ENCODE peak calls at places on chromosomes 4 and X, in six cellular contexts. B is transverse colon, N is SK-N-SH, D is stomach, Q is ovary, U is tibial nerve. I is an unnamed sample.

GRCh38 chr4:54226399-54227260 is 2.5 kb upstream of the PDGFRA start:
- DNase-seq in B (peak; percentile 50), N (no peak), D (no peak), Q (peak; percentile 69), U (peak; percentile 66), I (no peak)

GRCh38 chr4:86653237-86653865 is 59.2 kb downstream of the PTPN13 start:
- DNase-seq in B (peak; percentile 8), N (peak; percentile 1), D (no peak), Q (no peak), U (no peak), I (no peak)

GRCh38 chr4:177728361-177729152 is 286.3 kb upstream of the AGA start:
- DNase-seq in B (peak; percentile 32), N (no peak), D (no peak), Q (no peak), U (no peak), I (no peak)

GRCh38 chr4:137896221-137896737 is 345.9 kb downstream of the SLC7A11 start:
- DNase-seq in B (no peak), N (no peak), D (no peak), Q (no peak), U (no peak), I (no peak)

GRCh38 chrX:38061335-38061734 is 55.0 kb downstream of the SYTL5 start:
- DNase-seq in B (no peak), N (no peak), D (no peak), Q (no peak), U (no peak), I (no peak)

GRCh38 chr4:98166731-98167041 is 23.4 kb upstream of the STPG2 start:
- DNase-seq in B (no peak), N (no peak), D (no peak), Q (no peak), U (no peak), I (no peak)

GRCh38 chrX:71111851-71112468 is 583 bp upstream of the IL2RG start:
- DNase-seq in B (no peak), N (no peak), D (no peak), Q (no peak), U (no peak), I (no peak)

GRCh38 chr4:141609243-141609642 is 27.1 kb upstream of the IL15 start:
- DNase-seq in B (no peak), N (no peak), D (no peak), Q (no peak), U (no peak), I (no peak)

GRCh38 chrX:20954014-20954413 is 420.2 kb upstream of the CNKSR2 start:
- DNase-seq in B (no peak), N (no peak), D (no peak), Q (no peak), U (no peak), I (no peak)

GRCh38 chr4:128572778-128573241 is 236.7 kb upstream of the JADE1 start:
- DNase-seq in B (no peak), N (no peak), D (no peak), Q (no peak), U (no peak), I (no peak)

GRCh38 chr4:6180841-6181631 is 19.3 kb downstream of the JAKMIP1 start:
- DNase-seq in B (no peak), N (no peak), D (no peak), Q (no peak), U (no peak), I (no peak)

GRCh38 chr4:161762796-161763195 is 401.0 kb downstream of the FSTL5 start:
- DNase-seq in B (no peak), N (no peak), D (no peak), Q (no peak), U (no peak), I (no peak)

GRCh38 chr4:110172972-110173371 is 25.4 kb downstream of the ELOVL6 start:
- DNase-seq in B (peak; percentile 51), N (no peak), D (no peak), Q (no peak), U (no peak), I (no peak)

GRCh38 chrX:137575596-137576255 is 9.8 kb downstream of the ZIC3 start:
- DNase-seq in B (no peak), N (no peak), D (no peak), Q (no peak), U (no peak), I (no peak)

GRCh38 chrX:39261446-39262147 is 460.3 kb downstream of the MID1IP1 start:
- DNase-seq in B (no peak), N (peak; percentile 25), D (no peak), Q (no peak), U (no peak), I (no peak)

GRCh38 chrX:107442914-107443527 is 6.4 kb upstream of the FRMPD3 start:
- DNase-seq in B (no peak), N (no peak), D (no peak), Q (no peak), U (no peak), I (no peak)

GRCh38 chr4:2962614-2963184 is 507 bp downstream of the NOP14 start:
- DNase-seq in B (peak; percentile 40), N (no peak), D (peak; percentile 36), Q (no peak), U (no peak), I (no peak)

GRCh38 chr4:51842167-51842553 is 793 bp upstream of the DCUN1D4 start:
- DNase-seq in B (no peak), N (peak; percentile 47), D (no peak), Q (peak; percentile 49), U (no peak), I (no peak)

DNA sequence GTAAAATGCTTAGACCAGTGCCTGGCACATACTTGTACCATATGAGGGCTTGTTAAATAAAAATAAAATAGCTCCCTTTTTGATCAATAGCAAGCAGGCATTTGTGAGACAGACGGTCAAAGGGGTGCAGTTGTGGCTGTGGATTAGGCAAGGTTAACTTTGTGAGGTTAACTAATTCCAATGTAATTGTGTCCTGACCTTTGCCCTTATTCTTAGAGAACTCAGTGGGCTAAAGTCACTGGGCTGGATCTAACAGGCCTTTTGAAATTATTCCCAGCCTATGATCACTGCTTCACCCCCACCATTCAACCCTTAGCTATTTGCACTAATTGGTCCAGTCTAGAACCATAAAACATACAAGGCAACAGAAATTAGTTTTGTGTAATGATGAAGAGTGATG is 166.4 kb downstream of the MID1 start:
- DNase-seq in B (no peak), N (no peak), D (no peak), Q (no peak), U (no peak), I (no peak)
- H3K4me1 ChIP-seq in B (no peaks in the 10 kb centered on the region), N (no peaks in the 10 kb centered on the region), D (no peaks in the 10 kb centered on the region), Q (no peaks in the 10 kb centered on the region), U (no peaks in the 10 kb centered on the region), I (no peaks in the 10 kb centered on the region)

GRCh38 chr4:88442636-88443260 is 14.2 kb upstream of the HERC5 start:
- DNase-seq in B (no peak), N (no peak), D (no peak), Q (no peak), U (no peak), I (no peak)
- TF ChIP-seq EP300 in B (no peak), N (no peak), D (no peak), Q (no peak), U (no peak), I (no peak)

DNA sequence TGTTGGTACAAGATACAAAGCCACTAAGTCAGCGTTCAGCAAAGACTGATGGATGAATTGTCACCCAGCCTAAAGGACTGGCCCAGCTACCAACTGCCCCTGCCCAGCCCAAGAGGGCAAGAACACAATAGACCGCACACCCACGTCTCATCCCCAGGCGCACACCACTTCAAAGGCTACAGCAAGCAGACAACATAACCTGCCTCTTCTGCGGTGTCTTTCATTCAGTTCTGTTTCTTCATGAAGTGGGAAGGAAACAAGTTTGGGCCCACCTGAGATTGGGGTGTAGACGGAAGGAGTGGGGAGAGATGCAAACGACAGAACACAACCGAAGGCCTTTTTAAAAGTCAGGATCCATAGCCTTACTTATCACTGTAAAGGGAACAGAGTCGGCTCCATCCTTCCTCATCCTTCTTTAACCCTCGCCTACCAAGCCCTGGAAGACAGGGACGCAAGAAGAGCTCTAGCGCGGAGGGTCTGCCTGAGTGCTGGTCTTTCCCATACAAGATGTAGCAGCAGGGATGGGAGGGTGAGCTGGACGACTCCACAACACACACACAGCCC is 691 bp downstream of the SCARB2 start:
- DNase-seq in B (peak; percentile 52), N (peak; percentile 46), D (no peak), Q (no peak), U (no peak), I (peak; percentile 92)
- H3K4me1 ChIP-seq in B (peaks cover 59% of the 10 kb centered on the region), N (peaks cover 39% of the 10 kb centered on the region), D (peaks cover 60% of the 10 kb centered on the region), Q (peaks cover 17% of the 10 kb centered on the region), U (peaks cover 55% of the 10 kb centered on the region), I (peaks cover 64% of the 10 kb centered on the region)

GRCh38 chr4:42610941-42611340 is 46.0 kb downstream of the ATP8A1 start:
- DNase-seq in B (no peak), N (no peak), D (no peak), Q (no peak), U (no peak), I (no peak)

GRCh38 chr4:42616576-42616975 is 40.3 kb downstream of the ATP8A1 start:
- DNase-seq in B (no peak), N (no peak), D (no peak), Q (no peak), U (no peak), I (no peak)

GRCh38 chr4:42615131-42615776 is 41.7 kb downstream of the ATP8A1 start:
- DNase-seq in B (no peak), N (no peak), D (no peak), Q (no peak), U (no peak), I (no peak)

GRCh38 chr4:42609051-42609450 is 47.9 kb downstream of the ATP8A1 start:
- DNase-seq in B (no peak), N (no peak), D (no peak), Q (no peak), U (no peak), I (no peak)

DNA sequence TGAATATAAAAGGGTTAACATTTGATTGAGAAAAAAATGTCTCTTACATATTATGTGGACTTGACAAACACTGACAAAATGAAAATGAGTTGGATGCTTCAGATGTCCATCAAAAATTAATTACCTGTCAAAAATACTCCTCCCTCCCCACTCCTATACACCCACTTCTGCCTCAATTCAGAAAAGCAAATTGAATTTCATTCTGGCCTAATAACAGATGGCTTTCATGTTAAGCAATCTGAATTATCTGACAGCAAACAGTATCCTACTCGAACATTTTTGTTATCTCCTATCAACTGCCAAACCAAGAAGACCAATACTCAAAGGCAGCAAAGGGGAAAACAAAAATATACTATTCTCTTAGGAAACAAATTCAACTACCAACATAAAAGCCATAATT is 44.0 kb downstream of the ATP8A1 start:
- DNase-seq in B (no peak), N (peak; percentile 12), D (no peak), Q (no peak), U (no peak), I (no peak)
- TF ChIP-seq EP300 in B (no peak), N (no peak), D (no peak), Q (no peak), U (no peak), I (no peak)